ENCODE peak calls at places on chromosomes 13 and 19, in six cellular contexts. One of them, this sample, is unnamed.
A peak's percentile ranks its signal among the peaks of the same experiment; 100 is the strongest.

GRCh38 chr13:113005997-113006396 is 37.0 kb downstream of the MCF2L start:
- DNase-seq in activated B cell treated with CpG ODN at 0.5 μM for 24 hours: no peak
- DNase-seq in stomach: no peak
- DNase-seq in progenitor cell of endocrine pancreas: no peak
- DNase-seq in gastrocnemius medialis: no peak
- DNase-seq in H9: no peak
- DNase-seq in this sample: no peak

GRCh38 chr19:18762125-18763023 is 28.7 kb downstream of the COMP start:
- DNase-seq in activated B cell treated with CpG ODN at 0.5 μM for 24 hours: no peak
- DNase-seq in stomach: peak; percentile 98
- DNase-seq in progenitor cell of endocrine pancreas: no peak
- DNase-seq in gastrocnemius medialis: peak; percentile 51
- DNase-seq in H9: no peak
- DNase-seq in this sample: no peak

GRCh38 chr19:44696939-44697669 is 1.8 kb upstream of the CEACAM16 start:
- DNase-seq in activated B cell treated with CpG ODN at 0.5 μM for 24 hours: no peak
- DNase-seq in stomach: no peak
- DNase-seq in progenitor cell of endocrine pancreas: no peak
- DNase-seq in gastrocnemius medialis: peak; percentile 13
- DNase-seq in H9: peak; percentile 62
- DNase-seq in this sample: no peak

GRCh38 chr13:95921485-95921884 is 131.7 kb downstream of the UGGT2 start:
- DNase-seq in activated B cell treated with CpG ODN at 0.5 μM for 24 hours: no peak
- DNase-seq in stomach: no peak
- DNase-seq in progenitor cell of endocrine pancreas: no peak
- DNase-seq in gastrocnemius medialis: no peak
- DNase-seq in H9: no peak
- DNase-seq in this sample: no peak

GRCh38 chr13:84491952-84492351 is 609.7 kb upstream of the SLITRK1 start:
- DNase-seq in activated B cell treated with CpG ODN at 0.5 μM for 24 hours: no peak
- DNase-seq in stomach: no peak
- DNase-seq in progenitor cell of endocrine pancreas: no peak
- DNase-seq in gastrocnemius medialis: no peak
- DNase-seq in H9: no peak
- DNase-seq in this sample: no peak

GRCh38 chr13:61148691-61149332 is 266.8 kb downstream of the PCDH20 start:
- DNase-seq in activated B cell treated with CpG ODN at 0.5 μM for 24 hours: no peak
- DNase-seq in stomach: no peak
- DNase-seq in progenitor cell of endocrine pancreas: no peak
- DNase-seq in gastrocnemius medialis: no peak
- DNase-seq in H9: no peak
- DNase-seq in this sample: no peak

GRCh38 chr13:40664100-40665060 is 2.1 kb downstream of the FOXO1 start:
- DNase-seq in activated B cell treated with CpG ODN at 0.5 μM for 24 hours: peak; percentile 71
- DNase-seq in stomach: peak; percentile 82
- DNase-seq in progenitor cell of endocrine pancreas: peak; percentile 37
- DNase-seq in gastrocnemius medialis: peak; percentile 77
- DNase-seq in H9: peak; percentile 37
- DNase-seq in this sample: peak; percentile 68

GRCh38 chr19:19191920-19192882 is at the start of the genes BORCS8 and RFXANK:
- DNase-seq in activated B cell treated with CpG ODN at 0.5 μM for 24 hours: peak; percentile 91
- DNase-seq in stomach: peak; percentile 100
- DNase-seq in progenitor cell of endocrine pancreas: peak; percentile 98
- DNase-seq in gastrocnemius medialis: peak; percentile 99
- DNase-seq in H9: peak; percentile 99
- DNase-seq in this sample: peak; percentile 96

GRCh38 chr13:47680752-47681151 is 320.3 kb downstream of the SUCLA2 start:
- DNase-seq in activated B cell treated with CpG ODN at 0.5 μM for 24 hours: no peak
- DNase-seq in stomach: no peak
- DNase-seq in progenitor cell of endocrine pancreas: no peak
- DNase-seq in gastrocnemius medialis: no peak
- DNase-seq in H9: no peak
- DNase-seq in this sample: no peak

GRCh38 chr13:93227906-93228801 is 1.5 kb downstream of the GPC6 start:
- DNase-seq in activated B cell treated with CpG ODN at 0.5 μM for 24 hours: no peak
- DNase-seq in stomach: peak; percentile 28
- DNase-seq in progenitor cell of endocrine pancreas: peak; percentile 71
- DNase-seq in gastrocnemius medialis: no peak
- DNase-seq in H9: peak; percentile 78
- DNase-seq in this sample: no peak

GRCh38 chr13:52455677-52456041 is 381 bp downstream of the CKAP2 start:
- DNase-seq in activated B cell treated with CpG ODN at 0.5 μM for 24 hours: peak; percentile 79
- DNase-seq in stomach: peak; percentile 65
- DNase-seq in progenitor cell of endocrine pancreas: peak; percentile 80
- DNase-seq in gastrocnemius medialis: peak; percentile 29
- DNase-seq in H9: peak; percentile 86
- DNase-seq in this sample: peak; percentile 54

GRCh38 chr13:101139076-101139475 is 277.2 kb downstream of the NALCN start:
- DNase-seq in activated B cell treated with CpG ODN at 0.5 μM for 24 hours: no peak
- DNase-seq in stomach: no peak
- DNase-seq in progenitor cell of endocrine pancreas: no peak
- DNase-seq in gastrocnemius medialis: no peak
- DNase-seq in H9: no peak
- DNase-seq in this sample: no peak

GRCh38 chr13:79988573-79988972 is 352.4 kb downstream of the SPRY2 start:
- DNase-seq in activated B cell treated with CpG ODN at 0.5 μM for 24 hours: no peak
- DNase-seq in stomach: peak; percentile 37
- DNase-seq in progenitor cell of endocrine pancreas: no peak
- DNase-seq in gastrocnemius medialis: no peak
- DNase-seq in H9: no peak
- DNase-seq in this sample: no peak

GRCh38 chr13:88005188-88005587 is 334.0 kb downstream of the SLITRK5 start:
- DNase-seq in activated B cell treated with CpG ODN at 0.5 μM for 24 hours: no peak
- DNase-seq in stomach: no peak
- DNase-seq in progenitor cell of endocrine pancreas: no peak
- DNase-seq in gastrocnemius medialis: no peak
- DNase-seq in H9: no peak
- DNase-seq in this sample: no peak
- TF ChIP-seq CTCF in activated B cell treated with CpG ODN at 0.5 μM for 24 hours: no peak
- TF ChIP-seq CTCF in stomach: no peak
- TF ChIP-seq CTCF in progenitor cell of endocrine pancreas: no peak
- TF ChIP-seq CTCF in gastrocnemius medialis: no peak
- TF ChIP-seq CTCF in H9: peak; percentile 13
- TF ChIP-seq CTCF in this sample: no peak

GRCh38 chr19:17677002-17677401 is 11.2 kb downstream of the UNC13A start:
- DNase-seq in activated B cell treated with CpG ODN at 0.5 μM for 24 hours: no peak
- DNase-seq in stomach: no peak
- DNase-seq in progenitor cell of endocrine pancreas: no peak
- DNase-seq in gastrocnemius medialis: no peak
- DNase-seq in H9: no peak
- DNase-seq in this sample: no peak
- TF ChIP-seq CTCF in activated B cell treated with CpG ODN at 0.5 μM for 24 hours: no peak
- TF ChIP-seq CTCF in stomach: no peak
- TF ChIP-seq CTCF in progenitor cell of endocrine pancreas: peak; percentile 17
- TF ChIP-seq CTCF in gastrocnemius medialis: no peak
- TF ChIP-seq CTCF in H9: peak; percentile 60
- TF ChIP-seq CTCF in this sample: no peak

GRCh38 chr19:35879068-35879467 is 10.7 kb downstream of the APLP1 start:
- DNase-seq in activated B cell treated with CpG ODN at 0.5 μM for 24 hours: no peak
- DNase-seq in stomach: no peak
- DNase-seq in progenitor cell of endocrine pancreas: no peak
- DNase-seq in gastrocnemius medialis: no peak
- DNase-seq in H9: no peak
- DNase-seq in this sample: no peak

GRCh38 chr19:35879770-35880317 is 11.5 kb downstream of the APLP1 start:
- DNase-seq in activated B cell treated with CpG ODN at 0.5 μM for 24 hours: peak; percentile 60
- DNase-seq in stomach: peak; percentile 89
- DNase-seq in progenitor cell of endocrine pancreas: peak; percentile 84
- DNase-seq in gastrocnemius medialis: peak; percentile 56
- DNase-seq in H9: peak; percentile 94
- DNase-seq in this sample: peak; percentile 68

GRCh38 chr19:35883920-35884319 is 15.5 kb downstream of the APLP1 start:
- DNase-seq in activated B cell treated with CpG ODN at 0.5 μM for 24 hours: no peak
- DNase-seq in stomach: no peak
- DNase-seq in progenitor cell of endocrine pancreas: no peak
- DNase-seq in gastrocnemius medialis: no peak
- DNase-seq in H9: no peak
- DNase-seq in this sample: no peak

GRCh38 chr19:35885225-35885624 is 15.1 kb downstream of the NFKBID start:
- DNase-seq in activated B cell treated with CpG ODN at 0.5 μM for 24 hours: no peak
- DNase-seq in stomach: no peak
- DNase-seq in progenitor cell of endocrine pancreas: no peak
- DNase-seq in gastrocnemius medialis: no peak
- DNase-seq in H9: no peak
- DNase-seq in this sample: no peak

GRCh38 chr19:35882074-35882832 is 13.9 kb downstream of the APLP1 start:
- DNase-seq in activated B cell treated with CpG ODN at 0.5 μM for 24 hours: no peak
- DNase-seq in stomach: no peak
- DNase-seq in progenitor cell of endocrine pancreas: no peak
- DNase-seq in gastrocnemius medialis: no peak
- DNase-seq in H9: no peak
- DNase-seq in this sample: no peak
- TF ChIP-seq CTCF in activated B cell treated with CpG ODN at 0.5 μM for 24 hours: no peak
- TF ChIP-seq CTCF in stomach: peak; percentile 35
- TF ChIP-seq CTCF in progenitor cell of endocrine pancreas: peak; percentile 40
- TF ChIP-seq CTCF in gastrocnemius medialis: no peak
- TF ChIP-seq CTCF in H9: peak; percentile 69
- TF ChIP-seq CTCF in this sample: peak; percentile 68

GRCh38 chr19:15437355-15438123 is 12.2 kb downstream of the WIZ start:
- DNase-seq in activated B cell treated with CpG ODN at 0.5 μM for 24 hours: no peak
- DNase-seq in stomach: peak; percentile 35
- DNase-seq in progenitor cell of endocrine pancreas: no peak
- DNase-seq in gastrocnemius medialis: no peak
- DNase-seq in H9: no peak
- DNase-seq in this sample: no peak
- TF ChIP-seq CTCF in activated B cell treated with CpG ODN at 0.5 μM for 24 hours: no peak
- TF ChIP-seq CTCF in stomach: no peak
- TF ChIP-seq CTCF in progenitor cell of endocrine pancreas: no peak
- TF ChIP-seq CTCF in gastrocnemius medialis: no peak
- TF ChIP-seq CTCF in H9: no peak
- TF ChIP-seq CTCF in this sample: no peak